ENCODE peak calls at places on chromosomes 5 and 9, in nine cellular contexts. X, O, R, A, E, Y, Q, I and V are unnamed samples.

GRCh38 chr9:106682420-106682819 is 180.5 kb upstream of the ZNF462 start:
- DNase-seq in Y (no peak), A (no peak), Q (peak; percentile 12), E (no peak), R (no peak), X (no peak), I (peak; percentile 45), O (no peak), V (no peak)

GRCh38 chr9:92970467-92970923 is 23.2 kb downstream of the FGD3 start:
- DNase-seq in Q (no peak), X (peak; percentile 72), Y (peak; percentile 91), A (no peak), I (peak; percentile 85), E (peak; percentile 46), O (no peak), R (peak; percentile 58), V (no peak)

GRCh38 chr5:110880413-110880812 is 141.6 kb downstream of the SLC25A46 start:
- DNase-seq in Q (peak; percentile 26), Y (no peak), A (no peak), E (no peak), R (no peak), X (no peak), I (no peak), O (no peak), V (no peak)

GRCh38 chr5:27474054-27474323 is 435.6 kb upstream of the CDH9 start:
- DNase-seq in Q (no peak), I (no peak), X (no peak), R (no peak), Y (no peak), E (no peak), A (no peak), O (no peak), V (no peak)

GRCh38 chr9:122053951-122054350 is 39.2 kb downstream of the TTLL11 start:
- DNase-seq in R (no peak), X (no peak), I (no peak), A (no peak), Y (no peak), O (no peak), E (no peak), Q (no peak), V (no peak)

GRCh38 chr5:135565691-135566421 is 12.9 kb downstream of the CXCL14 start:
- DNase-seq in Y (peak; percentile 75), X (no peak), O (peak; percentile 44), Q (peak; percentile 73), I (no peak), R (peak; percentile 85), A (peak; percentile 50), E (peak; percentile 89), V (peak; percentile 41)

GRCh38 chr9:89982016-89982415 is 377.2 kb downstream of the GADD45G start:
- DNase-seq in A (no peak), I (no peak), Q (no peak), O (no peak), X (no peak), Y (no peak), E (no peak), R (no peak), V (no peak)

GRCh38 chr5:137146402-137146889 is 352.7 kb downstream of the SPOCK1 start:
- DNase-seq in Y (no peak), E (no peak), I (peak; percentile 90), X (no peak), Q (peak; percentile 66), O (no peak), R (peak; percentile 86), A (peak; percentile 8), V (no peak)

GRCh38 chr9:137276757-137277328 is 683 bp upstream of the TOR4A start:
- DNase-seq in O (no peak), X (no peak), I (no peak), Y (peak; percentile 58), E (peak; percentile 91), R (peak; percentile 40), A (no peak), Q (peak; percentile 67), V (no peak)

GRCh38 chr9:135249711-135250110 is 162.2 kb downstream of the OLFM1 start:
- DNase-seq in Y (no peak), R (no peak), A (no peak), I (no peak), E (no peak), X (no peak), O (no peak), Q (no peak), V (no peak)

GRCh38 chr5:150153957-150154617 is 1.6 kb downstream of the PDGFRB start:
- DNase-seq in Y (peak; percentile 48), A (no peak), X (no peak), R (peak; percentile 87), O (no peak), E (no peak), Q (no peak), I (no peak), V (no peak)

GRCh38 chr9:80320480-80320879 is 748.7 kb downstream of the TLE4 start:
- DNase-seq in A (no peak), E (no peak), O (no peak), R (no peak), X (no peak), Q (no peak), Y (no peak), I (no peak), V (no peak)

GRCh38 chr9:91734371-91734981 is 215.6 kb downstream of the ROR2 start:
- DNase-seq in E (peak; percentile 83), R (peak; percentile 59), Y (peak; percentile 61), A (peak; percentile 27), X (peak; percentile 23), Q (peak; percentile 67), I (no peak), O (peak; percentile 22), V (peak; percentile 44)

GRCh38 chr5:60077292-60077691 is 183.8 kb upstream of the PDE4D start:
- DNase-seq in X (no peak), Y (no peak), I (no peak), A (no peak), Q (no peak), R (no peak), E (no peak), O (no peak), V (no peak)

GRCh38 chr9:101706261-101706798 is 32.1 kb downstream of the GRIN3A start:
- DNase-seq in Q (no peak), Y (no peak), X (no peak), I (no peak), E (no peak), O (no peak), R (no peak), A (no peak), V (no peak)

GRCh38 chr5:132294728-132295504 is 722 bp downstream of the SLC22A4 start:
- DNase-seq in O (peak; percentile 46), R (peak; percentile 91), E (peak; percentile 85), A (peak; percentile 27), I (peak; percentile 87), X (no peak), Y (peak; percentile 64), Q (peak; percentile 92), V (no peak)

DNA sequence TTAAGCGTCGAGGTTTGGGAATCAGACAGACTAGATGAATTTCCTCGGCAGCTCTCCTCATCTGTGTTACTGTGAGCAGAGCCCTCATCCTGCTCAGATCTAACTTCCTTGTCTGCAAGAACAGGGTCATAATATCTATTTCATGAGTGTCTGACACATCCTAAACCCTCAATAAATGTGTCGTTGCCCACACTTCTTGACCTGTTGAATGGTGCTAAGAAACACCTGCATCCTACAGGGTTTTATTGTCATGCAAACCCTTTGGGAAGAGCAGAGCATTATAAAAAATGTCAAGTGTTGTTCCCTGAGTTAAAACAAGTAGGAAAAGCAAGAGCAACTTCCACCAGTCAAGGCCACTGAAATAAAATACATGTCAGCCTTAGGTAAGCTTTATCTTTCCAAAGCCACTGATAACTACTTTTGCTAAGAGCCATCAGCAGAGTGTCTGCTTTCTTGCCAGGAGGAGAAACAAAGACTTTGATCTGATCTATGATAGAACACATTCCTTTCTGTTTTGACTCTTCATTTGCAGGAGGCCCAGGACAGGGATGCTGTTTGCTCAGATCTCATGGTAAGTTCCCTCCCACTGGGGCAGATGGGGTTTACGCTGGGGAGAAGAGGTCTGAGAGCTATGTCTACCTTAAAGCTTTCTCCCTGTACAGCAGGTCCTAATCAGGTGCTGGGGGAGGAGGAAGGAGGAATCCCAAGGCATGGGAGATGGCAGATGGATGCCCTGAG is 497.4 kb downstream of the NTRK2 start:
- DNase-seq in Y (no peak), O (no peak), Q (no peak), I (no peak), E (no peak), R (no peak), A (no peak), X (no peak), V (no peak)
- H3K9me3 ChIP-seq in Y (no peaks in the 10 kb centered on the region), O (no peaks in the 10 kb centered on the region), Q (no peaks in the 10 kb centered on the region), I (no peaks in the 10 kb centered on the region), E (no peaks in the 10 kb centered on the region), R (no peaks in the 10 kb centered on the region), A (peaks cover 3% of the 10 kb centered on the region), X (peaks cover 5% of the 10 kb centered on the region), V (no peaks in the 10 kb centered on the region)

DNA sequence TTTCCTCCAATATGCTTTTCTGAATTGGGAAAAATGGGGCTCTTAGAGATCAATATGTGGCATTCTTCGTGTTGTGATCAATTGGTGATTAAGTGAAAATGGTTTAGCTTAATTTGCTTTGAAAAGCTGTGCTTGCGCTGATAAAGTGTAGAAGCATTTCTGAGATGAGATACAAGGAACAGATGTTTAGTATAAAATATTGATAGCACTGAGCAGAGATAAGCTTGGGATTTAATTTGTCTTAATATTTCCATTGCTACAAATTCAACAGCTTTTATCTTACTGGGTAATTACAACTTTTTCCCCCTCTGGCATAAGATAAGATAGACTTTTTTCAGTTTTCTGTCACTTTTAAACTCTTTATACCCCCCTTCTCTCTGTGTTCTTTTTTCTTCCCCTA is 2204.9 kb upstream of the WWC1 start:
- DNase-seq in Y (no peak), E (no peak), A (no peak), R (no peak), X (no peak), I (no peak), Q (no peak), O (no peak), V (no peak)
- H3K9me3 ChIP-seq in Y (no peaks in the 10 kb centered on the region), E (no peaks in the 10 kb centered on the region), A (peaks cover 8% of the 10 kb centered on the region), R (peaks cover 21% of the 10 kb centered on the region), X (no peaks in the 10 kb centered on the region), I (no peaks in the 10 kb centered on the region), Q (no peaks in the 10 kb centered on the region), O (no peaks in the 10 kb centered on the region), V (no peaks in the 10 kb centered on the region)

GRCh38 chr5:180848878-180849277 is 12.2 kb downstream of the ZFP62 start:
- DNase-seq in O (no peak), A (no peak), R (no peak), I (no peak), Y (no peak), X (no peak), Q (no peak), E (no peak), V (no peak)
- H3K9me3 ChIP-seq in O (peaks cover 19% of the 10 kb centered on the region), A (peaks cover 25% of the 10 kb centered on the region), R (peaks cover 25% of the 10 kb centered on the region), I (peaks cover 86% of the 10 kb centered on the region), Y (peaks cover 60% of the 10 kb centered on the region), X (peaks cover 69% of the 10 kb centered on the region), Q (no peaks in the 10 kb centered on the region), E (no peaks in the 10 kb centered on the region), V (peaks cover 10% of the 10 kb centered on the region)

GRCh38 chr5:159377653-159378052 is 47.4 kb upstream of the IL12B start:
- DNase-seq in E (no peak), O (no peak), I (no peak), Q (no peak), X (no peak), A (no peak), Y (no peak), R (no peak), V (no peak)
- H3K9me3 ChIP-seq in E (no peaks in the 10 kb centered on the region), O (peaks cover 17% of the 10 kb centered on the region), I (peaks cover 13% of the 10 kb centered on the region), Q (no peaks in the 10 kb centered on the region), X (peaks cover 9% of the 10 kb centered on the region), A (no peaks in the 10 kb centered on the region), Y (no peaks in the 10 kb centered on the region), R (no peaks in the 10 kb centered on the region), V (peaks cover 3% of the 10 kb centered on the region)